ENCODE peak calls at places on chromosome 12, in nine cellular contexts. S is BJ, M is skeletal muscle cell, C is GM06990, K is bronchial epithelial cell, Y is cardiac muscle cell, W is NB4, G is brain microvascular endothelial cell, O is AG04450. N is an unnamed sample.

GRCh38 chr12:15130521-15130920 is 90.7 kb downstream of the RERG start:
- DNase-seq in S (no peak), M (no peak), C (no peak), K (no peak), Y (no peak), W (no peak), G (no peak), O (no peak), N (peak)

GRCh38 chr12:62379723-62380045 is 86.9 kb upstream of the MON2 start:
- DNase-seq in S (no peak), M (no peak), C (no peak), K (no peak), Y (no peak), W (no peak), G (no peak), O (no peak), N (no peak)

GRCh38 chr12:132284071-132284492 is 45.3 kb downstream of the GALNT9 start:
- DNase-seq in S (no peak), M (no peak), C (no peak), K (no peak), Y (peak), W (peak), G (peak), O (no peak), N (peak)

GRCh38 chr12:91178139-91178561 is 4.5 kb downstream of the DCN start:
- DNase-seq in S (no peak), M (no peak), C (peak), K (peak), Y (peak), W (peak), G (no peak), O (no peak), N (peak)

GRCh38 chr12:44876554-44877275 is 600 bp upstream of the NELL2 start:
- DNase-seq in S (no peak), M (no peak), C (peak), K (no peak), Y (peak), W (no peak), G (no peak), O (no peak), N (peak)

GRCh38 chr12:66688836-66689439 is 10.1 kb upstream of the GRIP1 start:
- DNase-seq in S (no peak), M (peak), C (peak), K (peak), Y (peak), W (peak), G (peak), O (no peak), N (peak)

GRCh38 chr12:50927356-50927755 is 25.0 kb upstream of the HIGD1C start:
- DNase-seq in S (no peak), M (no peak), C (no peak), K (no peak), Y (no peak), W (no peak), G (no peak), O (no peak), N (no peak)

GRCh38 chr12:56635539-56636117 is 5.5 kb upstream of the BAZ2A start:
- DNase-seq in S (no peak), M (no peak), C (no peak), K (peak), Y (no peak), W (peak), G (no peak), O (no peak), N (no peak)

GRCh38 chr12:88298014-88298682 is 156.0 kb downstream of the TMTC3 start:
- DNase-seq in S (no peak), M (no peak), C (no peak), K (no peak), Y (no peak), W (no peak), G (no peak), O (no peak), N (no peak)

GRCh38 chr12:113796852-113797534 is 169.1 kb downstream of the RBM19 start:
- DNase-seq in S (no peak), M (no peak), C (no peak), K (no peak), Y (no peak), W (no peak), G (no peak), O (no peak), N (no peak)

GRCh38 chr12:124820199-124820598 is 43.5 kb downstream of the SCARB1 start:
- DNase-seq in S (no peak), M (no peak), C (no peak), K (no peak), Y (no peak), W (no peak), G (no peak), O (no peak), N (no peak)

GRCh38 chr12:86249276-86249675 is 6.9 kb downstream of the MGAT4C start:
- DNase-seq in S (no peak), M (no peak), C (no peak), K (no peak), Y (no peak), W (no peak), G (no peak), O (no peak), N (no peak)

GRCh38 chr12:27826076-27826475 is 46.0 kb upstream of the MANSC4 start:
- DNase-seq in S (no peak), M (no peak), C (no peak), K (peak), Y (no peak), W (no peak), G (no peak), O (no peak), N (no peak)

GRCh38 chr12:52789637-52790426 is 6.1 kb downstream of the KRT3 start:
- DNase-seq in S (no peak), M (no peak), C (no peak), K (no peak), Y (no peak), W (peak), G (no peak), O (no peak), N (no peak)

GRCh38 chr12:57877876-57878275 is 31.3 kb upstream of the CTDSP2 start:
- DNase-seq in S (no peak), M (no peak), C (no peak), K (no peak), Y (no peak), W (no peak), G (no peak), O (no peak), N (no peak)
- H3K4me3 ChIP-seq in S (no peak), M (no peak), C (no peak), K (no peak), Y (no peak), W (no peak), G (no peak), O (no peak), N (no peak)

DNA sequence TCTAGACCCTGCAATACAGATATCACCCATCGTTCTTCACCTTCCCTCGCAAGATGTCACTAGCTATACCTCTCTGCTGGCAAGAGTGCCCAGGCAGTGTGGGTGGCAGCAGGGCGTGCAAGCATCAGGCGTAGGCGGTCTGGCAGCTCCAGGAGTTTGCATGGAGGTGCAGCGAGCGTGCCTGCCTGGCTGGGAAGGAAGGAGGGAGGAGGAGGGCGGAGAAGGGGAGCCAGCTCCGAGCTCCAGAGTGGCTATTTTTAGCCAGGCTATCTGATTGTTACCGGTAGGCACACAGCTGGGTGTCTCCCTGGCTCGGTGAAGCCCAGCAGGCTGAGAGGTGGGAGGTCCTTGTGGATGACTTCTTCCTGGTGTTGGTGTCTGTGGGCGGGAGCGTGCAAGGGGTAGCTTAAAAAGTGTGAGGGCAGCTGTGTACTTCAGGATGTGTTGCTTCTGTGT is 6.2 kb downstream of the FOXJ2 start:
- DNase-seq in S (no peak), M (peak), C (no peak), K (peak), Y (peak), W (peak), G (peak), O (peak), N (peak)
- H3K4me3 ChIP-seq in S (peak), M (peak), C (no peak), K (peak), Y (peak), W (no peak), G (peak), O (peak), N (peak)

DNA sequence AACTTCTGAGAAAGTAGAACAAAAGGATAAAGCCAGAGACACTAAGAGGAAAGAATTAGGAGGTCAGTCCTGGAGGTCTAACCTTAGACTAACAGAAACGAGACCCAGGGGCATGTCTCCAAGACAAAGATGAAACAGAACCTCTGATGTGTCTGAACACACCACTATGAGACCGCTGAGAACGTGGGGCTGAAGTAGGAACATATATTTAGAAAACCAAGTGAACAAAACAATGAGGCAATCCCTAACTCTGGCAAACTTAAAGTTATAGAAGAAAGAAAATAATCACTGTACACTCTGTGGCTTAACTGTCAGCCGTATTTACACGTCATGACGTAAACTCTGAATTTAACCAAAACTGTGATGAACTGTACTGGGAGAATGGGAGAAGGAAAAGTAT is 17.9 kb downstream of the KCTD10 start:
- DNase-seq in S (no peak), M (no peak), C (no peak), K (no peak), Y (peak), W (no peak), G (peak), O (peak), N (peak)
- H3K4me3 ChIP-seq in S (no peak), M (no peak), C (no peak), K (no peak), Y (no peak), W (no peak), G (no peak), O (no peak), N (no peak)

DNA sequence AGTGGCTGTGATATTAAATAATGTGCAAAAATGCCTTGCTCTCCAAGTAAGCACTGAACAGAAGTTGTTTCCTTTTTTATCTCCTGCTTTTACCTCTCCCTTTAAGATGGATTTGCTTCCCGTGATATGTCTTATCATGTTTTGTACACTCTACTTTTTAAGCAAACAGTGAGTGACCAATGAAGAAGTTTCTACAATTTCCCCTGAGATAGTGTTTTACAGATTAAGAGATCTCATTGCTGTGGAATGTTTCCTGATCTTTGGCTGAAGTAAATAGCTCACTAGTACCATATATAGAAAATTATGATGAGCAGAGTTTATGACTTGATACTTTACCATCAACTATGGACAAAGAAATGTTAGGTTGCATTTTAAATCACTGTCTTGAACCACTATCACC is 184.8 kb upstream of the PDE3A start:
- DNase-seq in S (no peak), M (peak), C (no peak), K (peak), Y (peak), W (no peak), G (peak), O (no peak), N (peak)
- H3K4me3 ChIP-seq in S (no peak), M (no peak), C (no peak), K (no peak), Y (no peak), W (no peak), G (no peak), O (no peak), N (no peak)

GRCh38 chr12:12811343-12811742 is 1.8 kb upstream of the DDX47 start:
- DNase-seq in S (no peak), M (no peak), C (no peak), K (no peak), Y (no peak), W (no peak), G (no peak), O (no peak), N (no peak)

GRCh38 chr12:12810507-12811143 is 2.5 kb upstream of the DDX47 start:
- DNase-seq in S (no peak), M (no peak), C (no peak), K (peak), Y (no peak), W (no peak), G (no peak), O (no peak), N (no peak)

GRCh38 chr12:12812163-12812562 is 983 bp upstream of the DDX47 start:
- DNase-seq in S (no peak), M (no peak), C (no peak), K (no peak), Y (no peak), W (no peak), G (no peak), O (no peak), N (no peak)

GRCh38 chr12:12813120-12814101 is at the start of gene DDX47:
- DNase-seq in S (no peak), M (peak), C (peak), K (peak), Y (peak), W (peak), G (peak), O (peak), N (peak)

DNA sequence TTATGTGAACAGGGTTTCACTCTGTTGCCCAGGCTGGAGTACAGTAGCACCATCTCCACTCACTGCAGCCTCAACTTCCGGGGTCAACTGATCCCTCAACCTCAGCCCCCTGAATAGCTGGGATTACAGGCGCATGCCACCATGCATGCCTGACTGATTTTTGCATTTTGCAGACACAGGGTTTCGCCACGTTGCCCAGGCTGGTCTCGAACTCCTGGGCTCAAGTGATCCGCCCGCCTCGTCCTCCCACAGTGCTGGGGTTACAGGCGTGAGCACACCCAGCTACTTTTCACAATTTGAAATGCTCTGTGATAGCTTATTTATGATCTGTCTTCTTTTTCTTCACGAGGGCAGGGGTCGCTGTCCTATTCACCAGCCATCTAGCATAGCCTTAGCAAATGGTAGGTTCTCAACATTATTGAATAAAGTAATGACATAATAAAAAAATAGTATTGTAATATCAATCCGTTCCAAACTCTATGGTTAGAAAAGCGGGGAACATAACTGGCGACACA is 484 bp upstream of the DDX47 start:
- DNase-seq in S (no peak), M (no peak), C (no peak), K (no peak), Y (no peak), W (no peak), G (no peak), O (no peak), N (no peak)
- H3K4me3 ChIP-seq in S (no peak), M (no peak), C (no peak), K (no peak), Y (no peak), W (no peak), G (no peak), O (no peak), N (no peak)

GRCh38 chr12:111596985-111597730 is 2.0 kb downstream of the ATXN2 start:
- DNase-seq in S (no peak), M (no peak), C (peak), K (peak), Y (peak), W (peak), G (peak), O (no peak), N (peak)

GRCh38 chr12:111599459-111600295 is 562 bp upstream of the ATXN2 start:
- DNase-seq in S (peak), M (peak), C (peak), K (peak), Y (peak), W (peak), G (peak), O (peak), N (peak)

GRCh38 chr12:111598637-111599458 is at the start of gene ATXN2:
- DNase-seq in S (no peak), M (peak), C (peak), K (no peak), Y (peak), W (no peak), G (no peak), O (no peak), N (peak)

GRCh38 chr12:111600296-111600562 is 1.1 kb upstream of the ATXN2 start:
- DNase-seq in S (no peak), M (no peak), C (no peak), K (no peak), Y (no peak), W (no peak), G (no peak), O (no peak), N (no peak)

GRCh38 chr12:111597731-111598636 is 1.1 kb downstream of the ATXN2 start:
- DNase-seq in S (no peak), M (no peak), C (peak), K (no peak), Y (peak), W (peak), G (no peak), O (no peak), N (no peak)
- H3K4me3 ChIP-seq in S (peak), M (peak), C (peak), K (peak), Y (peak), W (peak), G (peak), O (peak), N (peak)

GRCh38 chr12:54386781-54387467 is 2.4 kb upstream of the ZNF385A start:
- DNase-seq in S (no peak), M (no peak), C (no peak), K (no peak), Y (no peak), W (no peak), G (no peak), O (no peak), N (no peak)
- H3K4me3 ChIP-seq in S (no peak), M (no peak), C (no peak), K (no peak), Y (no peak), W (no peak), G (no peak), O (no peak), N (no peak)

DNA sequence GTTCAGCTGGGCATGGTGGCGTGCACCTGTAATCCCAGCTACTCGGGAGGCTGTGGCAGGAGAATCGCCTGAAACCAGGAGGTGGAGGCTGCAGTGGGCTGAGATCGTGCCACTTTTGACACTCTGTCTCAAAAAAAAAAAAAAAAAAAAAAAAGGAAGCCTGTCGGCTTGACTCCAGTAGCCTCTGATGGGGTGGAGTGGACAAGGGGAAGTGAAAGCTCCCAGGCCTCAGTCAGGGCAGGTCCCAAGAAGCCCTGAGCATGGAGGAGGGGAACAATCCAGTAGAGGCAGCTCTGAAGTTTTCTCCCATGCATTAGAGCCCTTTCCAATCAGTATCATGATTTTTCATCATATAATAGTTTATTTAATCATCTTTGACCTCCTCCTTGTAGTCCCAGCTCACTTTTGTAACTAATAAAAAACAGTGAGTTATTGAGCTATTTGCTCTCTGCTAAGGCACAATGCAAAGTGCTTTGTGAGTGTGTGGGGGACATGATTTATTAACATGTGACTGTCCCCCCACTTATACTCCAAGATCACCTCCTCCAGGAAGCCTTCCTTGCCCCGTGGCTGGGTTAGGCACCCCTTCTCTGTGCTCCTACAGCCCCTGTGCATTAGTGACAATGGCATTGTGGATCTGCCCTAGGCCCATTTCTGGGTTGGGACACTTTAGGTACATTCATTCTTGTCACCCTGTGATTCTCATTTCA is 4.7 kb upstream of the SSH1 start:
- DNase-seq in S (no peak), M (no peak), C (peak), K (no peak), Y (no peak), W (peak), G (no peak), O (no peak), N (no peak)
- H3K4me3 ChIP-seq in S (no peak), M (no peak), C (no peak), K (no peak), Y (no peak), W (no peak), G (no peak), O (no peak), N (no peak)